ENCODE peak calls at places on chromosomes 6 and 20, in eight cellular contexts. M, G, O, J, E, I, Z and F are unnamed samples.

GRCh38 chr6:32879691-32880090 is 25.7 kb downstream of the PSMB9 start:
- DNase-seq in M (no peak), G (no peak), O (no peak), J (no peak), E (no peak), I (no peak), Z (no peak), F (no peak)

GRCh38 chr20:6162239-6162638 is 39.4 kb upstream of the FERMT1 start:
- DNase-seq in M (no peak), G (no peak), O (no peak), J (peak), E (no peak), I (no peak), Z (no peak), F (no peak)

GRCh38 chr20:63060057-63060991 is 53.6 kb upstream of the BHLHE23 start:
- DNase-seq in M (no peak), G (no peak), O (peak), J (peak), E (peak), I (no peak), Z (peak), F (no peak)

GRCh38 chr20:37941992-37942391 is 39.1 kb downstream of the VSTM2L start:
- DNase-seq in M (no peak), G (no peak), O (peak), J (no peak), E (no peak), I (no peak), Z (no peak), F (no peak)

GRCh38 chr6:153804755-153805330 is 234.2 kb upstream of the OPRM1 start:
- DNase-seq in M (no peak), G (no peak), O (no peak), J (no peak), E (no peak), I (no peak), Z (no peak), F (no peak)

GRCh38 chr20:33653218-33653899 is 8.8 kb upstream of the C20orf144 start:
- DNase-seq in M (no peak), G (peak), O (peak), J (peak), E (peak), I (no peak), Z (peak), F (peak)

GRCh38 chr6:72619883-72620696 is 1.8 kb upstream of the KCNQ5 start:
- DNase-seq in M (no peak), G (peak), O (peak), J (peak), E (peak), I (peak), Z (no peak), F (peak)

GRCh38 chr20:17868700-17869231 is 99.8 kb downstream of the SNX5 start:
- DNase-seq in M (no peak), G (no peak), O (no peak), J (no peak), E (no peak), I (no peak), Z (no peak), F (no peak)

GRCh38 chr6:10720229-10720959 is 2.5 kb upstream of the TMEM14C start:
- DNase-seq in M (no peak), G (no peak), O (no peak), J (no peak), E (peak), I (peak), Z (no peak), F (no peak)

GRCh38 chr20:62208805-62209755 is 11.0 kb downstream of the HRH3 start:
- DNase-seq in M (no peak), G (peak), O (peak), J (no peak), E (no peak), I (no peak), Z (no peak), F (no peak)

GRCh38 chr6:24883618-24884017 is 52.1 kb downstream of the RIPOR2 start:
- DNase-seq in M (no peak), G (no peak), O (no peak), J (peak), E (peak), I (no peak), Z (no peak), F (no peak)

GRCh38 chr6:101640131-101640530 is 246.6 kb downstream of the GRIK2 start:
- DNase-seq in M (no peak), G (no peak), O (no peak), J (no peak), E (no peak), I (no peak), Z (no peak), F (no peak)